ENCODE peak calls at places on chromosomes 4 and X, in six cellular contexts. Q, Y, B, M, F and I are unnamed samples.

GRCh38 chr4:4875611-4876010 is 16.1 kb downstream of the MSX1 start:
- DNase-seq in Q (no peak), Y (no peak), B (no peak), M (no peak), F (no peak), I (no peak)

GRCh38 chr4:89538886-89539285 is 231.3 kb upstream of the GPRIN3 start:
- DNase-seq in Q (no peak), Y (no peak), B (no peak), M (peak), F (no peak), I (no peak)

GRCh38 chr4:47852121-47852520 is 14.3 kb upstream of the CORIN start:
- DNase-seq in Q (no peak), Y (no peak), B (no peak), M (peak), F (no peak), I (no peak)

GRCh38 chrX:134542485-134542884 is 82.5 kb downstream of the HPRT1 start:
- DNase-seq in Q (no peak), Y (no peak), B (peak), M (no peak), F (peak), I (no peak)

GRCh38 chrX:1658083-1658463 is 43.2 kb downstream of the ASMT start:
- DNase-seq in Q (peak), Y (no peak), B (no peak), M (no peak), F (no peak), I (no peak)

GRCh38 chr4:185285632-185286393 is 76.4 kb downstream of the SNX25 start:
- DNase-seq in Q (no peak), Y (no peak), B (no peak), M (no peak), F (no peak), I (no peak)

GRCh38 chr4:144873591-144873990 is 224.4 kb downstream of the ANAPC10 start:
- DNase-seq in Q (no peak), Y (no peak), B (no peak), M (no peak), F (no peak), I (no peak)

GRCh38 chr4:54548831-54549460 is 108.8 kb upstream of the KIT start:
- DNase-seq in Q (no peak), Y (no peak), B (no peak), M (no peak), F (no peak), I (no peak)

GRCh38 chrX:136162827-136163427 is 15.6 kb downstream of the FHL1 start:
- DNase-seq in Q (peak), Y (no peak), B (no peak), M (peak), F (no peak), I (peak)

GRCh38 chr4:167614866-167615265 is 380.6 kb upstream of the SPOCK3 start:
- DNase-seq in Q (no peak), Y (no peak), B (no peak), M (no peak), F (no peak), I (no peak)

GRCh38 chrX:13360146-13360545 is 40.3 kb upstream of the ATXN3L start:
- DNase-seq in Q (no peak), Y (no peak), B (peak), M (no peak), F (peak), I (no peak)

GRCh38 chr4:138972956-138973819 is 42.4 kb upstream of the NOCT start:
- DNase-seq in Q (no peak), Y (no peak), B (no peak), M (no peak), F (peak), I (no peak)

GRCh38 chrX:45351478-45351877 is 150.8 kb upstream of the DIPK2B start:
- DNase-seq in Q (no peak), Y (no peak), B (no peak), M (no peak), F (no peak), I (no peak)

GRCh38 chr4:147371661-147372060 is 109.2 kb upstream of the EDNRA start:
- DNase-seq in Q (no peak), Y (no peak), B (no peak), M (peak), F (no peak), I (no peak)

GRCh38 chrX:1205681-1206611 is 6.5 kb downstream of the CRLF2 start:
- DNase-seq in Q (peak), Y (no peak), B (no peak), M (peak), F (no peak), I (peak)

GRCh38 chr4:141180991-141181760 is 39.5 kb upstream of the ZNF330 start:
- DNase-seq in Q (no peak), Y (no peak), B (no peak), M (no peak), F (no peak), I (no peak)

GRCh38 chrX:42707742-42708141 is 70.2 kb downstream of the PPP1R2C start:
- DNase-seq in Q (no peak), Y (no peak), B (no peak), M (no peak), F (no peak), I (no peak)

GRCh38 chr4:137156054-137156453 is 376.2 kb downstream of the PCDH18 start:
- DNase-seq in Q (no peak), Y (no peak), B (no peak), M (no peak), F (no peak), I (no peak)

GRCh38 chrX:129704491-129704890 is 34.3 kb upstream of the XPNPEP2 start:
- DNase-seq in Q (no peak), Y (no peak), B (no peak), M (no peak), F (no peak), I (no peak)

GRCh38 chr4:2534904-2535385 is 1.5 kb upstream of the FAM193A start:
- DNase-seq in Q (no peak), Y (no peak), B (no peak), M (no peak), F (no peak), I (peak)

GRCh38 chr4:156516698-156517097 is 454.9 kb downstream of the PDGFC start:
- DNase-seq in Q (no peak), Y (no peak), B (no peak), M (no peak), F (no peak), I (no peak)

GRCh38 chrX:154734101-154734781 is 16.6 kb downstream of the GAB3 start:
- DNase-seq in Q (no peak), Y (no peak), B (no peak), M (peak), F (no peak), I (peak)

GRCh38 chr4:22416403-22416802 is 99.5 kb downstream of the ADGRA3 start:
- DNase-seq in Q (no peak), Y (no peak), B (no peak), M (peak), F (no peak), I (no peak)

GRCh38 chr4:159682996-159683395 is 580.1 kb downstream of the RAPGEF2 start:
- DNase-seq in Q (no peak), Y (no peak), B (no peak), M (no peak), F (no peak), I (no peak)

GRCh38 chr4:46648088-46648744 is 258.3 kb upstream of the GABRA2 start:
- DNase-seq in Q (no peak), Y (no peak), B (no peak), M (no peak), F (peak), I (peak)

GRCh38 chr4:174999407-174999806 is 81.2 kb downstream of the ADAM29 start:
- DNase-seq in Q (no peak), Y (no peak), B (no peak), M (no peak), F (no peak), I (no peak)